ENCODE peak calls at places on chromosomes 16 and 17, in four cellular contexts. Y is HepG2, B is HCT116, K is SK-N-SH. M is an unnamed sample.
A peak's percentile ranks its signal among the peaks of the same experiment; 100 is the strongest.

GRCh38 chr17:17547210-17547764 is 44.2 kb downstream of the PEMT start:
- DNase-seq in Y (peak; percentile 82), B (no peak), K (peak; percentile 81), M (no peak)

GRCh38 chr17:9123594-9124553 is 102.6 kb downstream of the NTN1 start:
- DNase-seq in Y (no peak), B (no peak), K (no peak), M (no peak)

GRCh38 chr16:27252206-27252585 is 16.4 kb downstream of the NSMCE1 start:
- DNase-seq in Y (no peak), B (no peak), K (no peak), M (no peak)

GRCh38 chr16:66116163-66116792 is 250.2 kb upstream of the CDH5 start:
- DNase-seq in Y (no peak), B (no peak), K (no peak), M (no peak)

GRCh38 chr17:45266372-45266926 is 4.6 kb upstream of the SPATA32 start:
- DNase-seq in Y (no peak), B (no peak), K (no peak), M (no peak)

GRCh38 chr16:88781140-88782077 is 3.6 kb downstream of the PIEZO1 start:
- DNase-seq in Y (no peak), B (no peak), K (no peak), M (no peak)

GRCh38 chr17:35322749-35323148 is 50.7 kb downstream of the SLFN11 start:
- DNase-seq in Y (no peak), B (no peak), K (no peak), M (no peak)

GRCh38 chr16:85150331-85150940 is 38.2 kb upstream of the CIBAR2 start:
- DNase-seq in Y (no peak), B (no peak), K (no peak), M (no peak)

GRCh38 chr16:27326738-27327585 is 13.2 kb downstream of the IL4R start:
- DNase-seq in Y (peak; percentile 81), B (peak; percentile 68), K (peak; percentile 40), M (peak; percentile 67)

GRCh38 chr17:17385502-17385901 is 82.3 kb downstream of the NT5M start:
- DNase-seq in Y (no peak), B (no peak), K (peak; percentile 76), M (no peak)

GRCh38 chr16:59356144-59356543 is 622.0 kb upstream of the GOT2 start:
- DNase-seq in Y (no peak), B (no peak), K (no peak), M (no peak)

GRCh38 chr16:84396537-84397008 is 28.2 kb downstream of the ATP2C2 start:
- DNase-seq in Y (no peak), B (no peak), K (no peak), M (no peak)

GRCh38 chr16:23182675-23183485 is at the start of gene SCNN1G:
- DNase-seq in Y (no peak), B (no peak), K (peak; percentile 73), M (no peak)

GRCh38 chr17:19347323-19348080 is 15.0 kb downstream of the B9D1 start:
- DNase-seq in Y (no peak), B (no peak), K (no peak), M (no peak)

GRCh38 chr16:10579575-10579964 is 828 bp downstream of the EMP2 start:
- DNase-seq in Y (no peak), B (no peak), K (no peak), M (no peak)

GRCh38 chr16:10577305-10578202 is 2.8 kb downstream of the EMP2 start:
- DNase-seq in Y (no peak), B (no peak), K (peak; percentile 58), M (no peak)

GRCh38 chr16:10579965-10580918 is at the start of gene EMP2:
- DNase-seq in Y (peak; percentile 84), B (peak; percentile 36), K (peak; percentile 95), M (peak; percentile 64)

GRCh38 chr16:10576390-10577304 is 3.8 kb downstream of the EMP2 start:
- DNase-seq in Y (no peak), B (no peak), K (no peak), M (no peak)

DNA sequence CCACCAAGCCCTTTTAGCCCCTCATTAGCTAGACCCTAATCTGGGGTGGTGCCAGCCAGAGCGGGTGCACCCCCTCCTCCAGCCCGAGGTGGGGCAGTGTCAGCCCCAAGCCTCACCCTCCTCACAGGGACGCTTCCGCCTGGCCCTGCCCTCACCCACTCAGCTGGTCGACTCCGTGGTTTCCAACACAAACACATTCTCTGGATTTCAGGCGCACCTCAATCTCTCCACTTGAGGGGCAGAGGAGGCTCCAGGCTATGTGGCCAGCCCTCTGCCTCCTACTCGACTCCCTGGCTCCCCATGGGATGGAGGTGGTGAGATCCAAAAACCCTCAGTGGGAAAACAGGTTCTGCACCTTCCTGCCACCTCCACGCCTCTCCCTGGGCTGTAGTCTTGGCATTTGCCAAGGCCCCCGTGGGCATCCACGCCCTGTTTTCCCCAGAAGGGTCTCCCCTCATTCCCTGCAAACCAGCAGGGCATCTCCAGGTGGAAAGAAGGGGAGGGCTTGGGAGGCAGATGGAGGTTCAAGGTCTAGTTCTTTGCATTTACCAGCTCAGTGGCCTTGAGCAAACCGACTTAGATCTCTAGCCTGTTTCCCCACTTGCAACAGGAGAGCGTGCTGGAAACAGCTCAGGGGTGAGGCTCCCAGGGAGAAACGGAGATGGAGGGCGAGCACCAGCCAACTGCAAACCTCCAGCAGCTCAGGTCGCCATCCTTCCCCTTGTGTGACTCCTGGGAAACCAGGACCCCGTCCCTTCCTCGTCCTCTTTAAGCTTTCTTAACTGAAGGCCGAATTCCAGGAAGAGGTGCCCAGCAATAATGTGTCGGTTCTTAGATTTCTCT is 1.7 kb downstream of the EMP2 start:
- DNase-seq in Y (peak; percentile 74), B (no peak), K (no peak), M (no peak)
- H3K4me3 ChIP-seq in Y (peak overlapping the region; percentile 79), B (no peak overlapping the region), K (no peak overlapping the region), M (no peak overlapping the region)

GRCh38 chr17:57164814-57165213 is 79.8 kb downstream of the AKAP1 start:
- DNase-seq in Y (no peak), B (no peak), K (no peak), M (no peak)
- TF ChIP-seq YY1 in Y (no peak), B (no peak), K (no peak), M (no peak)

DNA sequence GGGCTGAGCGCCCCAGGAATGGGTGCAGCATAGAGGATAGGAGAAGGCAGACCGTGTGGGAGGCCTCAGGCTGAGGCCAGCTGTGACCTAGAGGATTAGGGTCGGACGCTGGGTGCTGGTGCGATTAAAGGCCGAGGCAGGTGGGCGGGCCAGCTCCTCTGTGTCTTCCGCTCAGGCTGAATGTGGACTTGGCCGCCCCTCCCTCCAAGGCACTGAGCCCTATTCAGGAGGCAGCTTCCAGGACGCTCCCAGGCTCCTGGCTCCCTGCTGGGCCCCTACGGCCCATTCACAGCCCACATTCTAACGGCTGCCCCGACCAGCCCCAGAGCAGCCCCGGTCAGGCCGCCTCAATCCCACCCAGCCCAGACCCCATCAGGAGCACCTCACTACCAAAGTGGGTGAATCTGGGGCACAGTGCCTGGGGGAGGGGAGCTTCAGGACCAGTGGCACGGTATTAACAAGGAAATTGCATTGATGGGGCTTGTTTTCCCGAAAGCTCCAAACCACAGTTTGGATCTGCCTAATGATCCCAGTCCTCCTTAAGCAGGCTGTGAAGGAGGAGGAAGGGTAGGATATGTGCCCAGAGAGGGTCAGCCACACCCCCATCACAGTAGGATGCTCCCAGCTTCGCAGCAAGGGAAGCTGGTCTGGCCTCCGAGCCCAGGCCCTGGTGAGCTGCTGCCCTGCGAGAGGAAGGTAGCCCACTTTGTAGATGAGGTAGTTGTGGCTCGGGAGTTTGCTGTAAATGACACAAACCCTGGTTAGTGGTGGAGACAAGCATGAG is 14.5 kb downstream of the RHBDL3 start:
- DNase-seq in Y (no peak), B (no peak), K (no peak), M (no peak)
- H3K4me3 ChIP-seq in Y (no peak overlapping the region), B (no peak overlapping the region), K (no peak overlapping the region), M (no peak overlapping the region)

GRCh38 chr16:2520784-2521577 is 810 bp downstream of the AMDHD2 start:
- DNase-seq in Y (peak; percentile 70), B (no peak), K (peak; percentile 61), M (no peak)
- TF ChIP-seq YY1 in Y (no peak), B (no peak), K (no peak), M (no peak)

GRCh38 chr17:81858170-81858966 is 2.0 kb downstream of the P4HB start:
- DNase-seq in Y (no peak), B (no peak), K (no peak), M (no peak)
- H3K4me3 ChIP-seq in Y (peak overlapping the region; percentile 80), B (peak overlapping the region; percentile 92), K (peak overlapping the region; percentile 83), M (peak overlapping the region; percentile 79)

GRCh38 chr17:63099420-63099819 is 133.4 kb downstream of the TANC2 start:
- DNase-seq in Y (no peak), B (no peak), K (no peak), M (no peak)

GRCh38 chr17:63095879-63096278 is 129.8 kb downstream of the TANC2 start:
- DNase-seq in Y (no peak), B (no peak), K (no peak), M (no peak)

GRCh38 chr17:63095459-63095858 is 129.4 kb downstream of the TANC2 start:
- DNase-seq in Y (no peak), B (no peak), K (no peak), M (no peak)

GRCh38 chr17:63094636-63095035 is 128.6 kb downstream of the TANC2 start:
- DNase-seq in Y (no peak), B (no peak), K (no peak), M (no peak)

DNA sequence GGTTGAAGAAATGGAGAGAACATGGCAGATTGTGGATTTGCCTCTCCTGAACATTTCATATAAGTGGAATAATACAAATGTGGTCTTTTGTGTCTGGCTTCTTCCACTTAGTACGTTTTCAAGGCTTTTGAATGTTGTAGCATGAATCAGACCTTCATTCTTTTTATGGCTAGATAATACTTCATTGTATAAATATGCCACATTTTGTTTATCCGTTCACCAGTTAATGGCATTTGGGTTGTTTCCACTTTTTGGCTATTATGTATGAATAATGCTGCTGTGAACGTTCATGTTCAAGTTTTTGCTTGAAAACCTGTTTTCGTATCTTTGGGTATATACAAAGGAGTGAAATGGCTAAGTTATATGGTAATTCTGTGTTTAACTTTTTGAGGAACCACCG is 130.4 kb downstream of the TANC2 start:
- DNase-seq in Y (no peak), B (no peak), K (no peak), M (no peak)
- TF ChIP-seq YY1 in Y (no peak), B (no peak), K (no peak), M (no peak)

GRCh38 chr17:64783556-64784352 is 121.6 kb upstream of the SMURF2 start:
- DNase-seq in Y (no peak), B (no peak), K (no peak), M (no peak)
- H3K4me3 ChIP-seq in Y (no peak overlapping the region), B (no peak overlapping the region), K (no peak overlapping the region), M (no peak overlapping the region)

M was measured in NT2/D1.